ENCODE peak calls at places on chromosomes 6 and 20, in four cellular contexts. One of them, this sample, is unnamed.

GRCh38 chr20:60052322-60052721 is 94.1 kb downstream of the CDH26 start:
- DNase-seq in frontal cortex: no peak
- DNase-seq in KBM-7: no peak
- DNase-seq in Kasumi-1: no peak
- DNase-seq in this sample: no peak

GRCh38 chr6:117601811-117602150 is 530 bp downstream of the GOPC start:
- DNase-seq in frontal cortex: no peak
- DNase-seq in KBM-7: no peak
- DNase-seq in Kasumi-1: no peak
- DNase-seq in this sample: peak; percentile 74

GRCh38 chr6:153231048-153231635 is 100.1 kb upstream of the RGS17 start:
- DNase-seq in frontal cortex: no peak
- DNase-seq in KBM-7: peak; percentile 58
- DNase-seq in Kasumi-1: peak; percentile 40
- DNase-seq in this sample: peak; percentile 68

GRCh38 chr6:2038096-2038495 is 207.3 kb downstream of the GMDS start:
- DNase-seq in frontal cortex: no peak
- DNase-seq in KBM-7: peak; percentile 43
- DNase-seq in Kasumi-1: no peak
- DNase-seq in this sample: peak; percentile 81

GRCh38 chr6:55260181-55260580 is 67.1 kb upstream of the GFRAL start:
- DNase-seq in frontal cortex: no peak
- DNase-seq in KBM-7: no peak
- DNase-seq in Kasumi-1: no peak
- DNase-seq in this sample: no peak

GRCh38 chr6:34627296-34627695 is 69.3 kb downstream of the ILRUN start:
- DNase-seq in frontal cortex: no peak
- DNase-seq in KBM-7: no peak
- DNase-seq in Kasumi-1: no peak
- DNase-seq in this sample: no peak

GRCh38 chr6:108565893-108566292 is 5.2 kb downstream of the FOXO3 start:
- DNase-seq in frontal cortex: no peak
- DNase-seq in KBM-7: peak; percentile 87
- DNase-seq in Kasumi-1: peak; percentile 97
- DNase-seq in this sample: peak; percentile 95

GRCh38 chr6:17831135-17831534 is 124.4 kb upstream of the NUP153 start:
- DNase-seq in frontal cortex: no peak
- DNase-seq in KBM-7: no peak
- DNase-seq in Kasumi-1: no peak
- DNase-seq in this sample: no peak

GRCh38 chr6:90008189-90008907 is 114.1 kb downstream of the GJA10 start:
- DNase-seq in frontal cortex: no peak
- DNase-seq in KBM-7: no peak
- DNase-seq in Kasumi-1: no peak
- DNase-seq in this sample: no peak

GRCh38 chr6:20377623-20378265 is 23.9 kb upstream of the E2F3 start:
- DNase-seq in frontal cortex: no peak
- DNase-seq in KBM-7: no peak
- DNase-seq in Kasumi-1: no peak
- DNase-seq in this sample: no peak

GRCh38 chr20:3045816-3046676 is at the start of gene MRPS26:
- DNase-seq in frontal cortex: peak; percentile 96
- DNase-seq in KBM-7: no peak
- DNase-seq in Kasumi-1: peak; percentile 67
- DNase-seq in this sample: peak; percentile 97